ENCODE peak calls at places on chromosome 5, in seven cellular contexts. One of them, this sample, is unnamed.

GRCh38 chr5:75510836-75511434 is 494 bp downstream of the CERT1 start:
- DNase-seq in HCT116: no peak
- DNase-seq in SK-N-SH: peak
- DNase-seq in HepG2: peak
- DNase-seq in K562: peak
- DNase-seq in H1: peak
- DNase-seq in GM12878: no peak
- DNase-seq in this sample: peak

GRCh38 chr5:69449511-69449910 is 34.6 kb downstream of the MARVELD2 start:
- DNase-seq in HCT116: no peak
- DNase-seq in SK-N-SH: no peak
- DNase-seq in HepG2: no peak
- DNase-seq in K562: no peak
- DNase-seq in H1: no peak
- DNase-seq in GM12878: no peak
- DNase-seq in this sample: no peak

GRCh38 chr5:151692312-151692711 is 5.6 kb upstream of the SPARC start:
- DNase-seq in HCT116: no peak
- DNase-seq in SK-N-SH: no peak
- DNase-seq in HepG2: no peak
- DNase-seq in K562: no peak
- DNase-seq in H1: no peak
- DNase-seq in GM12878: no peak
- DNase-seq in this sample: peak

GRCh38 chr5:1508679-1509290 is 15.0 kb downstream of the LPCAT1 start:
- DNase-seq in HCT116: no peak
- DNase-seq in SK-N-SH: no peak
- DNase-seq in HepG2: no peak
- DNase-seq in K562: no peak
- DNase-seq in H1: no peak
- DNase-seq in GM12878: no peak
- DNase-seq in this sample: no peak

GRCh38 chr5:170120576-170120975 is 14.9 kb downstream of the FOXI1 start:
- DNase-seq in HCT116: no peak
- DNase-seq in SK-N-SH: no peak
- DNase-seq in HepG2: no peak
- DNase-seq in K562: no peak
- DNase-seq in H1: peak
- DNase-seq in GM12878: no peak
- DNase-seq in this sample: no peak

GRCh38 chr5:10734050-10734709 is 26.9 kb downstream of the DAP start:
- DNase-seq in HCT116: no peak
- DNase-seq in SK-N-SH: no peak
- DNase-seq in HepG2: no peak
- DNase-seq in K562: peak
- DNase-seq in H1: no peak
- DNase-seq in GM12878: no peak
- DNase-seq in this sample: no peak

GRCh38 chr5:131394128-131394527 is 130.3 kb downstream of the CDC42SE2 start:
- DNase-seq in HCT116: no peak
- DNase-seq in SK-N-SH: no peak
- DNase-seq in HepG2: no peak
- DNase-seq in K562: no peak
- DNase-seq in H1: no peak
- DNase-seq in GM12878: peak
- DNase-seq in this sample: no peak

GRCh38 chr5:72517961-72518690 is 10.9 kb upstream of the ZNF366 start:
- DNase-seq in HCT116: no peak
- DNase-seq in SK-N-SH: no peak
- DNase-seq in HepG2: peak
- DNase-seq in K562: no peak
- DNase-seq in H1: no peak
- DNase-seq in GM12878: no peak
- DNase-seq in this sample: no peak

GRCh38 chr5:76807296-76807695 is 11.5 kb upstream of the F2RL1 start:
- DNase-seq in HCT116: no peak
- DNase-seq in SK-N-SH: no peak
- DNase-seq in HepG2: peak
- DNase-seq in K562: no peak
- DNase-seq in H1: no peak
- DNase-seq in GM12878: no peak
- DNase-seq in this sample: no peak

GRCh38 chr5:139861021-139861888 is 65.6 kb downstream of the PSD2 start:
- DNase-seq in HCT116: no peak
- DNase-seq in SK-N-SH: no peak
- DNase-seq in HepG2: no peak
- DNase-seq in K562: no peak
- DNase-seq in H1: no peak
- DNase-seq in GM12878: no peak
- DNase-seq in this sample: no peak

GRCh38 chr5:79236364-79236969 is 536 bp downstream of the JMY start:
- DNase-seq in HCT116: no peak
- DNase-seq in SK-N-SH: peak
- DNase-seq in HepG2: no peak
- DNase-seq in K562: peak
- DNase-seq in H1: no peak
- DNase-seq in GM12878: no peak
- DNase-seq in this sample: peak

GRCh38 chr5:79774855-79775237 is 85.2 kb downstream of the CMYA5 start:
- DNase-seq in HCT116: no peak
- DNase-seq in SK-N-SH: no peak
- DNase-seq in HepG2: no peak
- DNase-seq in K562: no peak
- DNase-seq in H1: no peak
- DNase-seq in GM12878: no peak
- DNase-seq in this sample: no peak

GRCh38 chr5:81020478-81021167 is 60.5 kb downstream of the RASGRF2 start:
- DNase-seq in HCT116: no peak
- DNase-seq in SK-N-SH: no peak
- DNase-seq in HepG2: no peak
- DNase-seq in K562: no peak
- DNase-seq in H1: no peak
- DNase-seq in GM12878: no peak
- DNase-seq in this sample: peak

GRCh38 chr5:156824800-156825199 is 25.3 kb upstream of the PPP1R2B start:
- DNase-seq in HCT116: peak
- DNase-seq in SK-N-SH: peak
- DNase-seq in HepG2: peak
- DNase-seq in K562: no peak
- DNase-seq in H1: no peak
- DNase-seq in GM12878: no peak
- DNase-seq in this sample: peak

GRCh38 chr5:157366741-157367684 is 93.0 kb upstream of the NIPAL4 start:
- DNase-seq in HCT116: no peak
- DNase-seq in SK-N-SH: peak
- DNase-seq in HepG2: peak
- DNase-seq in K562: peak
- DNase-seq in H1: no peak
- DNase-seq in GM12878: no peak
- DNase-seq in this sample: no peak

GRCh38 chr5:94017579-94017978 is 276.2 kb upstream of the POU5F2 start:
- DNase-seq in HCT116: no peak
- DNase-seq in SK-N-SH: no peak
- DNase-seq in HepG2: no peak
- DNase-seq in K562: no peak
- DNase-seq in H1: no peak
- DNase-seq in GM12878: no peak
- DNase-seq in this sample: no peak

GRCh38 chr5:66596791-66597757 is 881 bp downstream of the MAST4 start:
- DNase-seq in HCT116: no peak
- DNase-seq in SK-N-SH: peak
- DNase-seq in HepG2: no peak
- DNase-seq in K562: no peak
- DNase-seq in H1: peak
- DNase-seq in GM12878: no peak
- DNase-seq in this sample: peak

GRCh38 chr5:68535121-68535520 is 319.6 kb downstream of the PIK3R1 start:
- DNase-seq in HCT116: no peak
- DNase-seq in SK-N-SH: no peak
- DNase-seq in HepG2: no peak
- DNase-seq in K562: no peak
- DNase-seq in H1: no peak
- DNase-seq in GM12878: no peak
- DNase-seq in this sample: peak

DNA sequence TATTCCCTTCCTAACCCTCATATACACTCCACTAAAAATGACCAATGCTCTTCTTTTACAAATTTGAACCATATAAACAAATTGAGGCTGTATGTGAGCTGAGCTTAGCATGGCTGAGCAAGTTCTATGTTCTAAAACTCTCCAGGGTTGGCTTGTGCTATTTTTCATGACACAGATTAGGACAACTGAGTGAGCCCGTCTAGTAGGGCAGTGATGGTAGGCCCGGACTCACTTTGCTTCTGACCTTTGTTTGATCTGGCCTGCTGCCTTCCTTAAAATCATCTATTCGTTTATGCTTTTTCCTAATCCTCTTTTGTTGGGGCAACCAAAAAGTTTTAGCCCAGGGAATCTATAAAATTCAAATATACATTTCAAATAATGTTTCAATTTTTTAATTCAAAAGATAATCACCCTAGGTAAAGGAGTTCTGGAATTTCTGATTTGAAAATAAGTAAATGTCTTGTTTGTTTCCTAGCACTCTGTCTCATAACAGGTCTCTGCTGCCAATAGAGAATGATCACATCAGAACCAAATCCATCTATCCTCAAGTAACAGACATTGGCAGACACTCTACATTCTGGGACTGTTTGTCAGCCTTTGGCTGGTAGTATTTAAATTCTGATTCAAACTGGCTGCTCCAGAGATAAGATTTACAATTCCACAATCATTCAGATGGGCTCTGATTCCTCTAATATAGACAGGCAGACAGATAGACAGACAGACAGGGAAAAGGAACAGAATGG is 217.0 kb upstream of the TARS1 start:
- DNase-seq in HCT116: no peak
- DNase-seq in SK-N-SH: no peak
- DNase-seq in HepG2: no peak
- DNase-seq in K562: no peak
- DNase-seq in H1: no peak
- DNase-seq in GM12878: no peak
- DNase-seq in this sample: no peak
- TF ChIP-seq JUND in HCT116: no peak
- TF ChIP-seq JUND in SK-N-SH: no peak
- TF ChIP-seq JUND in HepG2: no peak
- TF ChIP-seq JUND in K562: no peak
- TF ChIP-seq JUND in H1: no peak
- TF ChIP-seq JUND in GM12878: no peak
- TF ChIP-seq JUND in this sample: no peak

DNA sequence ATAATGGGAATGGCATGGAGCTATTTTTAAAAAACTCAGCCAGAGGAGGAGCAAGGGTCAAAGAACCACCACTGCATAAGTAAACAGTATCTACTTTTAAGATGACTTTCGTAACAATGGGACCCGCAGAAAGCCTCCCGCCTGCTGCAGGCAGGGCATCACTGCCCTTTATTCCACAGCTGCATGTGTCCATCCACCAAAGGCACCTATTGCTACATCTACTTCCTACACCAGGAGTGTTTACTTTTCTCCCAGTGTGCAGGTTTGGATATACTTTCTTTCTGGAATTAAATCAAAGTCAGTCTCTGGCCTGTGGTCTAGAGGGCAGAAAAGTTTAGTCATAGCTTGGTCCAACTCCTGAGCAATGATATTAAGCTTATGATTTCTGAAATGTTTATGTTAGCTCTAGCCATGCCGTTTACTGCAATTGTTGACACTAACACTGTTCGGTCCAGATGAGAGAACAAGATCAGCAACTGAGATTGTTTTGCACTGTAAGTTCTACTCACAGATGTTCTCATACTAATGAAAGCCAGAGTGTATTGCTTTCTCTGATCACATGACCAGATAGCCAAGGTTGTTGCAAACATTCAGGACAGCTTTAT is 391.5 kb downstream of the FGF10 start:
- DNase-seq in HCT116: no peak
- DNase-seq in SK-N-SH: no peak
- DNase-seq in HepG2: peak
- DNase-seq in K562: no peak
- DNase-seq in H1: no peak
- DNase-seq in GM12878: no peak
- DNase-seq in this sample: no peak
- TF ChIP-seq JUND in HCT116: no peak
- TF ChIP-seq JUND in SK-N-SH: no peak
- TF ChIP-seq JUND in HepG2: peak
- TF ChIP-seq JUND in K562: no peak
- TF ChIP-seq JUND in H1: no peak
- TF ChIP-seq JUND in GM12878: no peak
- TF ChIP-seq JUND in this sample: no peak

GRCh38 chr5:167571824-167572223 is 719.6 kb upstream of the WWC1 start:
- DNase-seq in HCT116: no peak
- DNase-seq in SK-N-SH: no peak
- DNase-seq in HepG2: no peak
- DNase-seq in K562: no peak
- DNase-seq in H1: no peak
- DNase-seq in GM12878: no peak
- DNase-seq in this sample: no peak
- TF ChIP-seq JUND in HCT116: no peak
- TF ChIP-seq JUND in SK-N-SH: no peak
- TF ChIP-seq JUND in HepG2: no peak
- TF ChIP-seq JUND in K562: no peak
- TF ChIP-seq JUND in H1: no peak
- TF ChIP-seq JUND in GM12878: no peak
- TF ChIP-seq JUND in this sample: no peak

DNA sequence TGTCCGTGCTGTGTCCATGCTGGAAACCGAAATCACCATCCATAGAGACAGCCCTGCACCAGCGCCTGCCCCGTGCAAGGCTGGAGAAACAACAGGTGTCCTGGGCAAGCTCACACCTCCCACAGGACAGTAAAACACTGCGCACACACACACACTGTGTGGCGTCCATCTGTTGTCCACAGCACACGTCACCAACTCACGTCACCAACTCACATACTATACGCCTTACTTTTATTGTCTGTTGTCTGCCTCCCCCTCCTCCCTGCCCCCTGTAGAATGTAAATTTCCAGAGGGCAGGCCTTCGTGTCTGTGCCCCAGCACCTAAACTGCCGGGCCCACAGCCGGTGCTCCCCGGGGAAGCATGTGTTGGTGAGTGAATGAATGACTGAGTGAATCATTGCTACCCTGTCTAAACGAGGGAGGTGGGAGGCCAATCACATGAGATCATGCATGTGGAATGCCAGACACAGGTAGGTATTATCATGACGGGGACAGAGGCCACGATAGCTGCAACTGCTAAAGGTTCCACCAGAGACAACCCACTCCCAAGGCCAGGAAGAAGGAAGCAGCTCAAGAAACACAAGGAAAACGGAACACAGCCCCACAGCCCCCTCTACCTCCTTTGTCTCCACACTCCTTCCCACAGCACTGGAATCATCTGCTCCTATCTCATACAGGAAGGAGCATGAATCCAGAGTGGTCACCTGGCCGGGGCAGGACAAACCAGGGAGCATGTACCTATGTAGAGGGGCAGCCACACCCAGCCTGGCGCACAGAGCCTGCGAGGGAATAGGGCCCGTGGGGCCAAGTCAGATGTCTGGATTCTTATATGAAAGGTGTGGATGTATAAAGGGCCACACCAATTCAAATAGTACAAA is 41.9 kb downstream of the STK10 start:
- DNase-seq in HCT116: no peak
- DNase-seq in SK-N-SH: no peak
- DNase-seq in HepG2: no peak
- DNase-seq in K562: no peak
- DNase-seq in H1: no peak
- DNase-seq in GM12878: no peak
- DNase-seq in this sample: no peak
- TF ChIP-seq JUND in HCT116: no peak
- TF ChIP-seq JUND in SK-N-SH: no peak
- TF ChIP-seq JUND in HepG2: no peak
- TF ChIP-seq JUND in K562: no peak
- TF ChIP-seq JUND in H1: no peak
- TF ChIP-seq JUND in GM12878: no peak
- TF ChIP-seq JUND in this sample: no peak

GRCh38 chr5:122585111-122585415 is 189.8 kb upstream of the SNX2 start:
- DNase-seq in HCT116: no peak
- DNase-seq in SK-N-SH: no peak
- DNase-seq in HepG2: no peak
- DNase-seq in K562: no peak
- DNase-seq in H1: no peak
- DNase-seq in GM12878: no peak
- DNase-seq in this sample: no peak
- TF ChIP-seq JUND in HCT116: no peak
- TF ChIP-seq JUND in SK-N-SH: no peak
- TF ChIP-seq JUND in HepG2: no peak
- TF ChIP-seq JUND in K562: no peak
- TF ChIP-seq JUND in H1: no peak
- TF ChIP-seq JUND in GM12878: no peak
- TF ChIP-seq JUND in this sample: no peak

This sample was measured in T47D.